ENCODE peak calls at places on chromosomes 6 and 20, in six cellular contexts. One of them, this sample, is unnamed.
A peak's percentile ranks its signal among the peaks of the same experiment; 100 is the strongest.

GRCh38 chr6:16105874-16106273 is 23.0 kb upstream of the MYLIP start:
- DNase-seq in T-helper 9 cell: no peak
- DNase-seq in activated CD4-positive, CD25-positive, alpha-beta regulatory T cell treated with anti-CD3 and anti-CD28 coated beads, Interleukin-2, amount 50 U/mL, for 72 hours: no peak
- DNase-seq in germinal center: no peak
- DNase-seq in Kasumi-1: no peak
- DNase-seq in glutamatergic neuron: no peak
- DNase-seq in this sample: no peak

GRCh38 chr20:35246723-35247122 is 20.2 kb downstream of the MMP24 start:
- DNase-seq in germinal center: no peak
- DNase-seq in activated CD4-positive, CD25-positive, alpha-beta regulatory T cell treated with anti-CD3 and anti-CD28 coated beads, Interleukin-2, amount 50 U/mL, for 72 hours: no peak
- DNase-seq in glutamatergic neuron: no peak
- DNase-seq in Kasumi-1: no peak
- DNase-seq in T-helper 9 cell: no peak
- DNase-seq in this sample: no peak

GRCh38 chr6:44920952-44921491 is 407.1 kb upstream of the RUNX2 start:
- DNase-seq in germinal center: no peak
- DNase-seq in glutamatergic neuron: no peak
- DNase-seq in activated CD4-positive, CD25-positive, alpha-beta regulatory T cell treated with anti-CD3 and anti-CD28 coated beads, Interleukin-2, amount 50 U/mL, for 72 hours: no peak
- DNase-seq in T-helper 9 cell: no peak
- DNase-seq in Kasumi-1: no peak
- DNase-seq in this sample: no peak

GRCh38 chr20:54706581-54706980 is 231.2 kb downstream of the DOK5 start:
- DNase-seq in Kasumi-1: no peak
- DNase-seq in activated CD4-positive, CD25-positive, alpha-beta regulatory T cell treated with anti-CD3 and anti-CD28 coated beads, Interleukin-2, amount 50 U/mL, for 72 hours: no peak
- DNase-seq in glutamatergic neuron: no peak
- DNase-seq in germinal center: no peak
- DNase-seq in T-helper 9 cell: no peak
- DNase-seq in this sample: no peak

GRCh38 chr6:16681260-16681873 is 79.9 kb downstream of the ATXN1 start:
- DNase-seq in germinal center: no peak
- DNase-seq in glutamatergic neuron: no peak
- DNase-seq in activated CD4-positive, CD25-positive, alpha-beta regulatory T cell treated with anti-CD3 and anti-CD28 coated beads, Interleukin-2, amount 50 U/mL, for 72 hours: no peak
- DNase-seq in T-helper 9 cell: no peak
- DNase-seq in Kasumi-1: peak; percentile 31
- DNase-seq in this sample: peak; percentile 84

GRCh38 chr20:33373735-33374605 is 27.3 kb downstream of the CDK5RAP1 start:
- DNase-seq in T-helper 9 cell: no peak
- DNase-seq in activated CD4-positive, CD25-positive, alpha-beta regulatory T cell treated with anti-CD3 and anti-CD28 coated beads, Interleukin-2, amount 50 U/mL, for 72 hours: no peak
- DNase-seq in glutamatergic neuron: no peak
- DNase-seq in germinal center: no peak
- DNase-seq in Kasumi-1: no peak
- DNase-seq in this sample: no peak

GRCh38 chr20:3209946-3210317 is 634 bp downstream of the ITPA start:
- DNase-seq in T-helper 9 cell: no peak
- DNase-seq in activated CD4-positive, CD25-positive, alpha-beta regulatory T cell treated with anti-CD3 and anti-CD28 coated beads, Interleukin-2, amount 50 U/mL, for 72 hours: no peak
- DNase-seq in glutamatergic neuron: no peak
- DNase-seq in germinal center: no peak
- DNase-seq in Kasumi-1: no peak
- DNase-seq in this sample: no peak

GRCh38 chr6:9851541-9852380 is 563.1 kb downstream of the TFAP2A start:
- DNase-seq in activated CD4-positive, CD25-positive, alpha-beta regulatory T cell treated with anti-CD3 and anti-CD28 coated beads, Interleukin-2, amount 50 U/mL, for 72 hours: no peak
- DNase-seq in T-helper 9 cell: no peak
- DNase-seq in germinal center: no peak
- DNase-seq in glutamatergic neuron: no peak
- DNase-seq in Kasumi-1: no peak
- DNase-seq in this sample: no peak

GRCh38 chr6:21886601-21887091 is 293.1 kb downstream of the SOX4 start:
- DNase-seq in T-helper 9 cell: no peak
- DNase-seq in glutamatergic neuron: no peak
- DNase-seq in Kasumi-1: no peak
- DNase-seq in germinal center: no peak
- DNase-seq in activated CD4-positive, CD25-positive, alpha-beta regulatory T cell treated with anti-CD3 and anti-CD28 coated beads, Interleukin-2, amount 50 U/mL, for 72 hours: no peak
- DNase-seq in this sample: no peak

GRCh38 chr20:11791316-11792228 is 126.1 kb upstream of the BTBD3 start:
- DNase-seq in activated CD4-positive, CD25-positive, alpha-beta regulatory T cell treated with anti-CD3 and anti-CD28 coated beads, Interleukin-2, amount 50 U/mL, for 72 hours: no peak
- DNase-seq in glutamatergic neuron: no peak
- DNase-seq in Kasumi-1: no peak
- DNase-seq in T-helper 9 cell: no peak
- DNase-seq in germinal center: no peak
- DNase-seq in this sample: no peak

GRCh38 chr6:24925661-24926060 is 10.1 kb downstream of the RIPOR2 start:
- DNase-seq in germinal center: no peak
- DNase-seq in T-helper 9 cell: no peak
- DNase-seq in activated CD4-positive, CD25-positive, alpha-beta regulatory T cell treated with anti-CD3 and anti-CD28 coated beads, Interleukin-2, amount 50 U/mL, for 72 hours: no peak
- DNase-seq in Kasumi-1: no peak
- DNase-seq in glutamatergic neuron: no peak
- DNase-seq in this sample: no peak

GRCh38 chr6:143064996-143065683 is 4.5 kb downstream of the AIG1 start:
- DNase-seq in activated CD4-positive, CD25-positive, alpha-beta regulatory T cell treated with anti-CD3 and anti-CD28 coated beads, Interleukin-2, amount 50 U/mL, for 72 hours: no peak
- DNase-seq in germinal center: no peak
- DNase-seq in T-helper 9 cell: no peak
- DNase-seq in Kasumi-1: no peak
- DNase-seq in glutamatergic neuron: no peak
- DNase-seq in this sample: peak; percentile 70

GRCh38 chr6:56692586-56693245 is 50.0 kb upstream of the DST start:
- DNase-seq in T-helper 9 cell: no peak
- DNase-seq in Kasumi-1: no peak
- DNase-seq in germinal center: no peak
- DNase-seq in glutamatergic neuron: no peak
- DNase-seq in activated CD4-positive, CD25-positive, alpha-beta regulatory T cell treated with anti-CD3 and anti-CD28 coated beads, Interleukin-2, amount 50 U/mL, for 72 hours: no peak
- DNase-seq in this sample: no peak

GRCh38 chr6:37940074-37940847 is 120.7 kb downstream of the ZFAND3 start:
- DNase-seq in Kasumi-1: peak; percentile 61
- DNase-seq in germinal center: no peak
- DNase-seq in activated CD4-positive, CD25-positive, alpha-beta regulatory T cell treated with anti-CD3 and anti-CD28 coated beads, Interleukin-2, amount 50 U/mL, for 72 hours: no peak
- DNase-seq in T-helper 9 cell: no peak
- DNase-seq in glutamatergic neuron: no peak
- DNase-seq in this sample: peak; percentile 55

GRCh38 chr20:33732166-33732970 is 572 bp downstream of the ZNF341 start:
- DNase-seq in activated CD4-positive, CD25-positive, alpha-beta regulatory T cell treated with anti-CD3 and anti-CD28 coated beads, Interleukin-2, amount 50 U/mL, for 72 hours: peak; percentile 79
- DNase-seq in Kasumi-1: no peak
- DNase-seq in germinal center: no peak
- DNase-seq in glutamatergic neuron: peak; percentile 89
- DNase-seq in T-helper 9 cell: no peak
- DNase-seq in this sample: no peak

GRCh38 chr6:28969129-28969528 is 36.0 kb downstream of the ZNF311 start:
- DNase-seq in Kasumi-1: no peak
- DNase-seq in glutamatergic neuron: no peak
- DNase-seq in activated CD4-positive, CD25-positive, alpha-beta regulatory T cell treated with anti-CD3 and anti-CD28 coated beads, Interleukin-2, amount 50 U/mL, for 72 hours: no peak
- DNase-seq in germinal center: no peak
- DNase-seq in T-helper 9 cell: no peak
- DNase-seq in this sample: no peak

GRCh38 chr6:150987371-150987828 is 121.9 kb downstream of the MTHFD1L start:
- DNase-seq in activated CD4-positive, CD25-positive, alpha-beta regulatory T cell treated with anti-CD3 and anti-CD28 coated beads, Interleukin-2, amount 50 U/mL, for 72 hours: peak; percentile 40
- DNase-seq in T-helper 9 cell: no peak
- DNase-seq in glutamatergic neuron: no peak
- DNase-seq in Kasumi-1: no peak
- DNase-seq in germinal center: no peak
- DNase-seq in this sample: no peak

GRCh38 chr6:30238178-30238795 is 25.1 kb upstream of the TRIM26 start:
- DNase-seq in activated CD4-positive, CD25-positive, alpha-beta regulatory T cell treated with anti-CD3 and anti-CD28 coated beads, Interleukin-2, amount 50 U/mL, for 72 hours: no peak
- DNase-seq in Kasumi-1: peak; percentile 18
- DNase-seq in germinal center: peak; percentile 43
- DNase-seq in glutamatergic neuron: no peak
- DNase-seq in T-helper 9 cell: no peak
- DNase-seq in this sample: no peak

GRCh38 chr20:14441201-14441600 is 103.8 kb upstream of the FLRT3 start:
- DNase-seq in glutamatergic neuron: no peak
- DNase-seq in T-helper 9 cell: no peak
- DNase-seq in Kasumi-1: peak; percentile 48
- DNase-seq in activated CD4-positive, CD25-positive, alpha-beta regulatory T cell treated with anti-CD3 and anti-CD28 coated beads, Interleukin-2, amount 50 U/mL, for 72 hours: no peak
- DNase-seq in germinal center: no peak
- DNase-seq in this sample: no peak

GRCh38 chr20:24584538-24585356 is 115.3 kb downstream of the SYNDIG1 start:
- DNase-seq in glutamatergic neuron: no peak
- DNase-seq in activated CD4-positive, CD25-positive, alpha-beta regulatory T cell treated with anti-CD3 and anti-CD28 coated beads, Interleukin-2, amount 50 U/mL, for 72 hours: no peak
- DNase-seq in germinal center: peak; percentile 15
- DNase-seq in T-helper 9 cell: no peak
- DNase-seq in Kasumi-1: no peak
- DNase-seq in this sample: no peak

GRCh38 chr6:33344771-33345697 is 27.5 kb upstream of the ZBTB22 start:
- DNase-seq in Kasumi-1: peak; percentile 62
- DNase-seq in T-helper 9 cell: peak; percentile 53
- DNase-seq in activated CD4-positive, CD25-positive, alpha-beta regulatory T cell treated with anti-CD3 and anti-CD28 coated beads, Interleukin-2, amount 50 U/mL, for 72 hours: peak; percentile 41
- DNase-seq in glutamatergic neuron: peak; percentile 41
- DNase-seq in germinal center: peak; percentile 78
- DNase-seq in this sample: no peak

GRCh38 chr6:14210663-14211595 is 93.4 kb downstream of the CD83 start:
- DNase-seq in glutamatergic neuron: peak; percentile 93
- DNase-seq in activated CD4-positive, CD25-positive, alpha-beta regulatory T cell treated with anti-CD3 and anti-CD28 coated beads, Interleukin-2, amount 50 U/mL, for 72 hours: peak; percentile 96
- DNase-seq in Kasumi-1: peak; percentile 90
- DNase-seq in germinal center: peak; percentile 96
- DNase-seq in T-helper 9 cell: peak; percentile 78
- DNase-seq in this sample: peak; percentile 52

GRCh38 chr6:75855047-75855446 is 106.0 kb downstream of the MYO6 start:
- DNase-seq in germinal center: no peak
- DNase-seq in activated CD4-positive, CD25-positive, alpha-beta regulatory T cell treated with anti-CD3 and anti-CD28 coated beads, Interleukin-2, amount 50 U/mL, for 72 hours: no peak
- DNase-seq in Kasumi-1: peak; percentile 60
- DNase-seq in glutamatergic neuron: no peak
- DNase-seq in T-helper 9 cell: no peak
- DNase-seq in this sample: peak; percentile 7

GRCh38 chr6:134826889-134827737 is 122.8 kb downstream of the ALDH8A1 start:
- DNase-seq in activated CD4-positive, CD25-positive, alpha-beta regulatory T cell treated with anti-CD3 and anti-CD28 coated beads, Interleukin-2, amount 50 U/mL, for 72 hours: no peak
- DNase-seq in Kasumi-1: no peak
- DNase-seq in glutamatergic neuron: no peak
- DNase-seq in germinal center: no peak
- DNase-seq in T-helper 9 cell: no peak
- DNase-seq in this sample: peak; percentile 68

GRCh38 chr6:158474961-158475343 is 84.9 kb upstream of the TMEM181 start:
- DNase-seq in T-helper 9 cell: no peak
- DNase-seq in Kasumi-1: no peak
- DNase-seq in germinal center: no peak
- DNase-seq in glutamatergic neuron: no peak
- DNase-seq in activated CD4-positive, CD25-positive, alpha-beta regulatory T cell treated with anti-CD3 and anti-CD28 coated beads, Interleukin-2, amount 50 U/mL, for 72 hours: no peak
- DNase-seq in this sample: peak; percentile 63

GRCh38 chr6:129419324-129419723 is 290.7 kb downstream of the ARHGAP18 start:
- DNase-seq in germinal center: no peak
- DNase-seq in Kasumi-1: no peak
- DNase-seq in T-helper 9 cell: no peak
- DNase-seq in activated CD4-positive, CD25-positive, alpha-beta regulatory T cell treated with anti-CD3 and anti-CD28 coated beads, Interleukin-2, amount 50 U/mL, for 72 hours: no peak
- DNase-seq in glutamatergic neuron: no peak
- DNase-seq in this sample: no peak

GRCh38 chr6:109024784-109025183 is 69.9 kb downstream of the SESN1 start:
- DNase-seq in germinal center: no peak
- DNase-seq in T-helper 9 cell: no peak
- DNase-seq in Kasumi-1: no peak
- DNase-seq in activated CD4-positive, CD25-positive, alpha-beta regulatory T cell treated with anti-CD3 and anti-CD28 coated beads, Interleukin-2, amount 50 U/mL, for 72 hours: no peak
- DNase-seq in glutamatergic neuron: peak; percentile 37
- DNase-seq in this sample: no peak

GRCh38 chr6:161951139-161951538 is 677.3 kb upstream of the AGPAT4 start:
- DNase-seq in Kasumi-1: no peak
- DNase-seq in germinal center: no peak
- DNase-seq in glutamatergic neuron: no peak
- DNase-seq in T-helper 9 cell: no peak
- DNase-seq in activated CD4-positive, CD25-positive, alpha-beta regulatory T cell treated with anti-CD3 and anti-CD28 coated beads, Interleukin-2, amount 50 U/mL, for 72 hours: no peak
- DNase-seq in this sample: no peak

GRCh38 chr6:41587223-41587879 is 41.2 kb downstream of the FOXP4 start:
- DNase-seq in Kasumi-1: no peak
- DNase-seq in germinal center: no peak
- DNase-seq in T-helper 9 cell: no peak
- DNase-seq in glutamatergic neuron: peak; percentile 62
- DNase-seq in activated CD4-positive, CD25-positive, alpha-beta regulatory T cell treated with anti-CD3 and anti-CD28 coated beads, Interleukin-2, amount 50 U/mL, for 72 hours: no peak
- DNase-seq in this sample: no peak

GRCh38 chr6:17015551-17016381 is 86.1 kb upstream of the STMND1 start:
- DNase-seq in germinal center: no peak
- DNase-seq in T-helper 9 cell: no peak
- DNase-seq in Kasumi-1: no peak
- DNase-seq in activated CD4-positive, CD25-positive, alpha-beta regulatory T cell treated with anti-CD3 and anti-CD28 coated beads, Interleukin-2, amount 50 U/mL, for 72 hours: no peak
- DNase-seq in glutamatergic neuron: peak; percentile 17
- DNase-seq in this sample: no peak

GRCh38 chr6:10140824-10141223 is 274.1 kb downstream of the TFAP2A start:
- DNase-seq in T-helper 9 cell: no peak
- DNase-seq in activated CD4-positive, CD25-positive, alpha-beta regulatory T cell treated with anti-CD3 and anti-CD28 coated beads, Interleukin-2, amount 50 U/mL, for 72 hours: no peak
- DNase-seq in glutamatergic neuron: no peak
- DNase-seq in Kasumi-1: no peak
- DNase-seq in germinal center: no peak
- DNase-seq in this sample: no peak

GRCh38 chr20:17228624-17229061 is 1.8 kb downstream of the PCSK2 start:
- DNase-seq in Kasumi-1: no peak
- DNase-seq in glutamatergic neuron: peak; percentile 56
- DNase-seq in activated CD4-positive, CD25-positive, alpha-beta regulatory T cell treated with anti-CD3 and anti-CD28 coated beads, Interleukin-2, amount 50 U/mL, for 72 hours: no peak
- DNase-seq in T-helper 9 cell: no peak
- DNase-seq in germinal center: no peak
- DNase-seq in this sample: no peak

GRCh38 chr6:57198926-57199636 is 23.0 kb downstream of the RAB23 start:
- DNase-seq in T-helper 9 cell: no peak
- DNase-seq in activated CD4-positive, CD25-positive, alpha-beta regulatory T cell treated with anti-CD3 and anti-CD28 coated beads, Interleukin-2, amount 50 U/mL, for 72 hours: no peak
- DNase-seq in germinal center: no peak
- DNase-seq in glutamatergic neuron: no peak
- DNase-seq in Kasumi-1: no peak
- DNase-seq in this sample: no peak

GRCh38 chr20:48607544-48607865 is 220.3 kb downstream of the PREX1 start:
- DNase-seq in glutamatergic neuron: no peak
- DNase-seq in Kasumi-1: no peak
- DNase-seq in germinal center: no peak
- DNase-seq in activated CD4-positive, CD25-positive, alpha-beta regulatory T cell treated with anti-CD3 and anti-CD28 coated beads, Interleukin-2, amount 50 U/mL, for 72 hours: peak; percentile 12
- DNase-seq in T-helper 9 cell: no peak
- DNase-seq in this sample: no peak

GRCh38 chr6:89284963-89285735 is 29.9 kb downstream of the GABRR2 start:
- DNase-seq in Kasumi-1: no peak
- DNase-seq in activated CD4-positive, CD25-positive, alpha-beta regulatory T cell treated with anti-CD3 and anti-CD28 coated beads, Interleukin-2, amount 50 U/mL, for 72 hours: no peak
- DNase-seq in glutamatergic neuron: no peak
- DNase-seq in T-helper 9 cell: no peak
- DNase-seq in germinal center: no peak
- DNase-seq in this sample: no peak

GRCh38 chr20:25623225-25623735 is 534 bp downstream of the NANP start:
- DNase-seq in glutamatergic neuron: peak; percentile 49
- DNase-seq in T-helper 9 cell: peak; percentile 10
- DNase-seq in activated CD4-positive, CD25-positive, alpha-beta regulatory T cell treated with anti-CD3 and anti-CD28 coated beads, Interleukin-2, amount 50 U/mL, for 72 hours: no peak
- DNase-seq in Kasumi-1: no peak
- DNase-seq in germinal center: peak; percentile 19
- DNase-seq in this sample: no peak

GRCh38 chr20:62219101-62219991 is 732 bp downstream of the HRH3 start:
- DNase-seq in Kasumi-1: no peak
- DNase-seq in germinal center: no peak
- DNase-seq in activated CD4-positive, CD25-positive, alpha-beta regulatory T cell treated with anti-CD3 and anti-CD28 coated beads, Interleukin-2, amount 50 U/mL, for 72 hours: no peak
- DNase-seq in T-helper 9 cell: no peak
- DNase-seq in glutamatergic neuron: peak; percentile 65
- DNase-seq in this sample: no peak